ENCODE peak calls at places on chromosomes 3 and 15, in ten cellular contexts. One of them, this sample, is unnamed.

GRCh38 chr3:5630396-5630795 is 442.9 kb downstream of the EDEM1 start:
- DNase-seq in NCI-H460: no peak
- DNase-seq in astrocyte of the spinal cord: no peak
- DNase-seq in stimulated activated CD4-positive, alpha-beta T cell treated with anti-CD3 and anti-CD28 coated beads, TNF-alpha, amount 100 ng/mL, for 24 hours: no peak
- DNase-seq in activated CD8-positive, alpha-beta memory T cell treated with anti-CD3 and anti-CD28 coated beads for 24 hours: no peak
- DNase-seq in T47D: no peak
- DNase-seq in T-helper 1 cell: no peak
- DNase-seq in A549: no peak
- DNase-seq in iris pigment epithelial cell: no peak
- DNase-seq in heart left ventricle: no peak
- DNase-seq in this sample: no peak

GRCh38 chr15:85313339-85313738 is 67.1 kb upstream of the AKAP13 start:
- DNase-seq in astrocyte of the spinal cord: no peak
- DNase-seq in heart left ventricle: no peak
- DNase-seq in A549: no peak
- DNase-seq in iris pigment epithelial cell: peak; percentile 55
- DNase-seq in stimulated activated CD4-positive, alpha-beta T cell treated with anti-CD3 and anti-CD28 coated beads, TNF-alpha, amount 100 ng/mL, for 24 hours: no peak
- DNase-seq in activated CD8-positive, alpha-beta memory T cell treated with anti-CD3 and anti-CD28 coated beads for 24 hours: no peak
- DNase-seq in NCI-H460: no peak
- DNase-seq in T47D: no peak
- DNase-seq in T-helper 1 cell: no peak
- DNase-seq in this sample: no peak

GRCh38 chr3:111667621-111668239 is 72.6 kb upstream of the ZBED2 start:
- DNase-seq in T47D: peak; percentile 30
- DNase-seq in T-helper 1 cell: peak; percentile 39
- DNase-seq in iris pigment epithelial cell: peak; percentile 82
- DNase-seq in activated CD8-positive, alpha-beta memory T cell treated with anti-CD3 and anti-CD28 coated beads for 24 hours: peak; percentile 71
- DNase-seq in NCI-H460: no peak
- DNase-seq in astrocyte of the spinal cord: peak; percentile 22
- DNase-seq in stimulated activated CD4-positive, alpha-beta T cell treated with anti-CD3 and anti-CD28 coated beads, TNF-alpha, amount 100 ng/mL, for 24 hours: peak; percentile 44
- DNase-seq in heart left ventricle: peak; percentile 35
- DNase-seq in A549: no peak
- DNase-seq in this sample: no peak

GRCh38 chr3:67593761-67594234 is 60.6 kb downstream of the SUCLG2 start:
- DNase-seq in NCI-H460: no peak
- DNase-seq in astrocyte of the spinal cord: no peak
- DNase-seq in T47D: peak; percentile 5
- DNase-seq in T-helper 1 cell: no peak
- DNase-seq in heart left ventricle: no peak
- DNase-seq in activated CD8-positive, alpha-beta memory T cell treated with anti-CD3 and anti-CD28 coated beads for 24 hours: no peak
- DNase-seq in iris pigment epithelial cell: peak; percentile 54
- DNase-seq in A549: peak; percentile 4
- DNase-seq in stimulated activated CD4-positive, alpha-beta T cell treated with anti-CD3 and anti-CD28 coated beads, TNF-alpha, amount 100 ng/mL, for 24 hours: no peak
- DNase-seq in this sample: no peak

GRCh38 chr3:19866751-19867347 is 67.2 kb downstream of the EFHB start:
- DNase-seq in heart left ventricle: peak; percentile 23
- DNase-seq in T47D: peak; percentile 72
- DNase-seq in A549: peak; percentile 28
- DNase-seq in NCI-H460: peak; percentile 37
- DNase-seq in activated CD8-positive, alpha-beta memory T cell treated with anti-CD3 and anti-CD28 coated beads for 24 hours: peak; percentile 61
- DNase-seq in iris pigment epithelial cell: peak; percentile 58
- DNase-seq in astrocyte of the spinal cord: peak; percentile 71
- DNase-seq in T-helper 1 cell: no peak
- DNase-seq in stimulated activated CD4-positive, alpha-beta T cell treated with anti-CD3 and anti-CD28 coated beads, TNF-alpha, amount 100 ng/mL, for 24 hours: peak; percentile 9
- DNase-seq in this sample: no peak

GRCh38 chr15:84789762-84790161 is 27.4 kb upstream of the ALPK3 start:
- DNase-seq in A549: no peak
- DNase-seq in heart left ventricle: no peak
- DNase-seq in T-helper 1 cell: no peak
- DNase-seq in astrocyte of the spinal cord: no peak
- DNase-seq in NCI-H460: no peak
- DNase-seq in T47D: no peak
- DNase-seq in stimulated activated CD4-positive, alpha-beta T cell treated with anti-CD3 and anti-CD28 coated beads, TNF-alpha, amount 100 ng/mL, for 24 hours: no peak
- DNase-seq in activated CD8-positive, alpha-beta memory T cell treated with anti-CD3 and anti-CD28 coated beads for 24 hours: peak; percentile 44
- DNase-seq in iris pigment epithelial cell: no peak
- DNase-seq in this sample: no peak

GRCh38 chr3:12229896-12230295 is 59.0 kb upstream of the PPARG start:
- DNase-seq in NCI-H460: no peak
- DNase-seq in heart left ventricle: no peak
- DNase-seq in astrocyte of the spinal cord: peak; percentile 12
- DNase-seq in T-helper 1 cell: no peak
- DNase-seq in iris pigment epithelial cell: no peak
- DNase-seq in T47D: peak; percentile 81
- DNase-seq in A549: no peak
- DNase-seq in stimulated activated CD4-positive, alpha-beta T cell treated with anti-CD3 and anti-CD28 coated beads, TNF-alpha, amount 100 ng/mL, for 24 hours: no peak
- DNase-seq in activated CD8-positive, alpha-beta memory T cell treated with anti-CD3 and anti-CD28 coated beads for 24 hours: no peak
- DNase-seq in this sample: no peak

GRCh38 chr3:100954990-100955389 is 38.2 kb downstream of the ABI3BP start:
- DNase-seq in heart left ventricle: peak; percentile 23
- DNase-seq in T-helper 1 cell: no peak
- DNase-seq in activated CD8-positive, alpha-beta memory T cell treated with anti-CD3 and anti-CD28 coated beads for 24 hours: no peak
- DNase-seq in A549: no peak
- DNase-seq in astrocyte of the spinal cord: peak; percentile 87
- DNase-seq in T47D: no peak
- DNase-seq in iris pigment epithelial cell: peak; percentile 97
- DNase-seq in NCI-H460: no peak
- DNase-seq in stimulated activated CD4-positive, alpha-beta T cell treated with anti-CD3 and anti-CD28 coated beads, TNF-alpha, amount 100 ng/mL, for 24 hours: no peak
- DNase-seq in this sample: no peak

GRCh38 chr3:29754346-29754745 is 473.5 kb downstream of the RBMS3 start:
- DNase-seq in astrocyte of the spinal cord: no peak
- DNase-seq in A549: no peak
- DNase-seq in NCI-H460: no peak
- DNase-seq in T-helper 1 cell: no peak
- DNase-seq in iris pigment epithelial cell: no peak
- DNase-seq in heart left ventricle: no peak
- DNase-seq in activated CD8-positive, alpha-beta memory T cell treated with anti-CD3 and anti-CD28 coated beads for 24 hours: no peak
- DNase-seq in stimulated activated CD4-positive, alpha-beta T cell treated with anti-CD3 and anti-CD28 coated beads, TNF-alpha, amount 100 ng/mL, for 24 hours: no peak
- DNase-seq in T47D: no peak
- DNase-seq in this sample: no peak

GRCh38 chr3:143482106-143483088 is 362.8 kb downstream of the CHST2 start:
- DNase-seq in T47D: peak; percentile 19
- DNase-seq in stimulated activated CD4-positive, alpha-beta T cell treated with anti-CD3 and anti-CD28 coated beads, TNF-alpha, amount 100 ng/mL, for 24 hours: no peak
- DNase-seq in activated CD8-positive, alpha-beta memory T cell treated with anti-CD3 and anti-CD28 coated beads for 24 hours: no peak
- DNase-seq in T-helper 1 cell: no peak
- DNase-seq in astrocyte of the spinal cord: peak; percentile 37
- DNase-seq in NCI-H460: no peak
- DNase-seq in heart left ventricle: no peak
- DNase-seq in iris pigment epithelial cell: no peak
- DNase-seq in A549: no peak
- DNase-seq in this sample: no peak

GRCh38 chr3:69838696-69839515 is 99.6 kb downstream of the MITF start:
- DNase-seq in activated CD8-positive, alpha-beta memory T cell treated with anti-CD3 and anti-CD28 coated beads for 24 hours: no peak
- DNase-seq in stimulated activated CD4-positive, alpha-beta T cell treated with anti-CD3 and anti-CD28 coated beads, TNF-alpha, amount 100 ng/mL, for 24 hours: no peak
- DNase-seq in iris pigment epithelial cell: peak; percentile 33
- DNase-seq in A549: no peak
- DNase-seq in T47D: no peak
- DNase-seq in astrocyte of the spinal cord: no peak
- DNase-seq in NCI-H460: no peak
- DNase-seq in heart left ventricle: no peak
- DNase-seq in T-helper 1 cell: no peak
- DNase-seq in this sample: no peak

GRCh38 chr15:74127954-74128784 is 2.2 kb upstream of the ISLR2 start:
- DNase-seq in heart left ventricle: peak; percentile 46
- DNase-seq in stimulated activated CD4-positive, alpha-beta T cell treated with anti-CD3 and anti-CD28 coated beads, TNF-alpha, amount 100 ng/mL, for 24 hours: no peak
- DNase-seq in A549: no peak
- DNase-seq in astrocyte of the spinal cord: no peak
- DNase-seq in NCI-H460: no peak
- DNase-seq in iris pigment epithelial cell: peak; percentile 39
- DNase-seq in T47D: no peak
- DNase-seq in activated CD8-positive, alpha-beta memory T cell treated with anti-CD3 and anti-CD28 coated beads for 24 hours: peak; percentile 64
- DNase-seq in T-helper 1 cell: no peak
- DNase-seq in this sample: no peak

GRCh38 chr15:80710635-80711553 is 15.8 kb downstream of the ABHD17C start:
- DNase-seq in A549: no peak
- DNase-seq in stimulated activated CD4-positive, alpha-beta T cell treated with anti-CD3 and anti-CD28 coated beads, TNF-alpha, amount 100 ng/mL, for 24 hours: no peak
- DNase-seq in T-helper 1 cell: no peak
- DNase-seq in activated CD8-positive, alpha-beta memory T cell treated with anti-CD3 and anti-CD28 coated beads for 24 hours: no peak
- DNase-seq in T47D: no peak
- DNase-seq in heart left ventricle: no peak
- DNase-seq in astrocyte of the spinal cord: peak; percentile 13
- DNase-seq in NCI-H460: no peak
- DNase-seq in iris pigment epithelial cell: peak; percentile 30
- DNase-seq in this sample: no peak

GRCh38 chr15:61157933-61158332 is 71.2 kb downstream of the RORA start:
- DNase-seq in iris pigment epithelial cell: no peak
- DNase-seq in stimulated activated CD4-positive, alpha-beta T cell treated with anti-CD3 and anti-CD28 coated beads, TNF-alpha, amount 100 ng/mL, for 24 hours: no peak
- DNase-seq in heart left ventricle: peak; percentile 74
- DNase-seq in T-helper 1 cell: no peak
- DNase-seq in T47D: no peak
- DNase-seq in astrocyte of the spinal cord: no peak
- DNase-seq in NCI-H460: no peak
- DNase-seq in activated CD8-positive, alpha-beta memory T cell treated with anti-CD3 and anti-CD28 coated beads for 24 hours: no peak
- DNase-seq in A549: no peak
- DNase-seq in this sample: no peak

GRCh38 chr3:18758047-18758704 is 333.0 kb upstream of the SATB1 start:
- DNase-seq in activated CD8-positive, alpha-beta memory T cell treated with anti-CD3 and anti-CD28 coated beads for 24 hours: no peak
- DNase-seq in NCI-H460: peak; percentile 38
- DNase-seq in T-helper 1 cell: no peak
- DNase-seq in heart left ventricle: no peak
- DNase-seq in T47D: peak; percentile 98
- DNase-seq in A549: peak; percentile 1
- DNase-seq in astrocyte of the spinal cord: peak; percentile 13
- DNase-seq in stimulated activated CD4-positive, alpha-beta T cell treated with anti-CD3 and anti-CD28 coated beads, TNF-alpha, amount 100 ng/mL, for 24 hours: no peak
- DNase-seq in iris pigment epithelial cell: peak; percentile 16
- DNase-seq in this sample: no peak

GRCh38 chr15:76336254-76337046 is at the start of gene ISL2:
- DNase-seq in T-helper 1 cell: no peak
- DNase-seq in A549: peak; percentile 100
- DNase-seq in stimulated activated CD4-positive, alpha-beta T cell treated with anti-CD3 and anti-CD28 coated beads, TNF-alpha, amount 100 ng/mL, for 24 hours: peak; percentile 44
- DNase-seq in heart left ventricle: peak; percentile 54
- DNase-seq in NCI-H460: peak; percentile 97
- DNase-seq in T47D: peak; percentile 88
- DNase-seq in astrocyte of the spinal cord: peak; percentile 38
- DNase-seq in iris pigment epithelial cell: peak; percentile 78
- DNase-seq in activated CD8-positive, alpha-beta memory T cell treated with anti-CD3 and anti-CD28 coated beads for 24 hours: peak; percentile 78
- DNase-seq in this sample: peak; percentile 90

GRCh38 chr15:91032919-91033803 is 10.8 kb upstream of the VPS33B start:
- DNase-seq in T47D: peak; percentile 91
- DNase-seq in T-helper 1 cell: no peak
- DNase-seq in heart left ventricle: peak; percentile 29
- DNase-seq in A549: no peak
- DNase-seq in astrocyte of the spinal cord: no peak
- DNase-seq in activated CD8-positive, alpha-beta memory T cell treated with anti-CD3 and anti-CD28 coated beads for 24 hours: peak; percentile 73
- DNase-seq in NCI-H460: peak; percentile 48
- DNase-seq in stimulated activated CD4-positive, alpha-beta T cell treated with anti-CD3 and anti-CD28 coated beads, TNF-alpha, amount 100 ng/mL, for 24 hours: no peak
- DNase-seq in iris pigment epithelial cell: peak; percentile 19
- DNase-seq in this sample: no peak

GRCh38 chr3:46065294-46065705 is 38.0 kb upstream of the XCR1 start:
- DNase-seq in stimulated activated CD4-positive, alpha-beta T cell treated with anti-CD3 and anti-CD28 coated beads, TNF-alpha, amount 100 ng/mL, for 24 hours: peak; percentile 62
- DNase-seq in iris pigment epithelial cell: peak; percentile 36
- DNase-seq in activated CD8-positive, alpha-beta memory T cell treated with anti-CD3 and anti-CD28 coated beads for 24 hours: peak; percentile 86
- DNase-seq in A549: no peak
- DNase-seq in heart left ventricle: peak; percentile 32
- DNase-seq in T-helper 1 cell: peak; percentile 76
- DNase-seq in T47D: no peak
- DNase-seq in NCI-H460: no peak
- DNase-seq in astrocyte of the spinal cord: no peak
- DNase-seq in this sample: no peak

GRCh38 chr3:7504886-7505775 is 644.2 kb downstream of the GRM7 start:
- DNase-seq in T47D: no peak
- DNase-seq in A549: peak; percentile 22
- DNase-seq in heart left ventricle: no peak
- DNase-seq in astrocyte of the spinal cord: peak; percentile 97
- DNase-seq in activated CD8-positive, alpha-beta memory T cell treated with anti-CD3 and anti-CD28 coated beads for 24 hours: no peak
- DNase-seq in stimulated activated CD4-positive, alpha-beta T cell treated with anti-CD3 and anti-CD28 coated beads, TNF-alpha, amount 100 ng/mL, for 24 hours: no peak
- DNase-seq in NCI-H460: peak; percentile 71
- DNase-seq in T-helper 1 cell: no peak
- DNase-seq in iris pigment epithelial cell: peak; percentile 75
- DNase-seq in this sample: no peak

GRCh38 chr15:100230784-100231183 is 111.0 kb downstream of the ADAMTS17 start:
- DNase-seq in T-helper 1 cell: no peak
- DNase-seq in T47D: peak; percentile 15
- DNase-seq in astrocyte of the spinal cord: no peak
- DNase-seq in heart left ventricle: no peak
- DNase-seq in iris pigment epithelial cell: no peak
- DNase-seq in NCI-H460: no peak
- DNase-seq in A549: no peak
- DNase-seq in activated CD8-positive, alpha-beta memory T cell treated with anti-CD3 and anti-CD28 coated beads for 24 hours: no peak
- DNase-seq in stimulated activated CD4-positive, alpha-beta T cell treated with anti-CD3 and anti-CD28 coated beads, TNF-alpha, amount 100 ng/mL, for 24 hours: no peak
- DNase-seq in this sample: no peak

GRCh38 chr3:167840247-167840646 is 104.7 kb downstream of the SERPINI1 start:
- DNase-seq in A549: no peak
- DNase-seq in NCI-H460: no peak
- DNase-seq in T47D: no peak
- DNase-seq in T-helper 1 cell: no peak
- DNase-seq in activated CD8-positive, alpha-beta memory T cell treated with anti-CD3 and anti-CD28 coated beads for 24 hours: no peak
- DNase-seq in astrocyte of the spinal cord: no peak
- DNase-seq in heart left ventricle: no peak
- DNase-seq in iris pigment epithelial cell: no peak
- DNase-seq in stimulated activated CD4-positive, alpha-beta T cell treated with anti-CD3 and anti-CD28 coated beads, TNF-alpha, amount 100 ng/mL, for 24 hours: no peak
- DNase-seq in this sample: no peak

GRCh38 chr3:41265823-41266273 is 66.5 kb downstream of the CTNNB1 start:
- DNase-seq in A549: no peak
- DNase-seq in T-helper 1 cell: no peak
- DNase-seq in iris pigment epithelial cell: peak; percentile 90
- DNase-seq in stimulated activated CD4-positive, alpha-beta T cell treated with anti-CD3 and anti-CD28 coated beads, TNF-alpha, amount 100 ng/mL, for 24 hours: no peak
- DNase-seq in heart left ventricle: no peak
- DNase-seq in NCI-H460: no peak
- DNase-seq in astrocyte of the spinal cord: peak; percentile 88
- DNase-seq in activated CD8-positive, alpha-beta memory T cell treated with anti-CD3 and anti-CD28 coated beads for 24 hours: no peak
- DNase-seq in T47D: no peak
- DNase-seq in this sample: peak; percentile 44

GRCh38 chr15:101613130-101614000 is 38.8 kb downstream of the TM2D3 start:
- DNase-seq in A549: no peak
- DNase-seq in NCI-H460: no peak
- DNase-seq in T-helper 1 cell: no peak
- DNase-seq in T47D: peak; percentile 77
- DNase-seq in astrocyte of the spinal cord: peak; percentile 25
- DNase-seq in stimulated activated CD4-positive, alpha-beta T cell treated with anti-CD3 and anti-CD28 coated beads, TNF-alpha, amount 100 ng/mL, for 24 hours: no peak
- DNase-seq in activated CD8-positive, alpha-beta memory T cell treated with anti-CD3 and anti-CD28 coated beads for 24 hours: no peak
- DNase-seq in iris pigment epithelial cell: peak; percentile 40
- DNase-seq in heart left ventricle: peak; percentile 85
- DNase-seq in this sample: no peak